ENCODE peak calls at places on chromosomes 3 and 15, in ten cellular contexts. One of them, this sample, is unnamed.
A peak's percentile ranks its signal among the peaks of the same experiment; 100 is the strongest.

GRCh38 chr15:98903377-98904018 is 104.1 kb downstream of the PGPEP1L start:
- DNase-seq in bronchial epithelial cell: peak; percentile 99
- DNase-seq in CD8-positive, alpha-beta T cell: no peak
- DNase-seq in left ventricle myocardium inferior: no peak
- DNase-seq in stomach: no peak
- DNase-seq in colonic mucosa: no peak
- DNase-seq in OCI-LY7: no peak
- DNase-seq in breast epithelium: no peak
- DNase-seq in WERI-Rb-1: no peak
- DNase-seq in heart left ventricle: no peak
- DNase-seq in this sample: no peak

GRCh38 chr3:146513386-146514051 is 30.9 kb downstream of the PLSCR1 start:
- DNase-seq in bronchial epithelial cell: peak; percentile 71
- DNase-seq in CD8-positive, alpha-beta T cell: no peak
- DNase-seq in left ventricle myocardium inferior: no peak
- DNase-seq in stomach: no peak
- DNase-seq in colonic mucosa: no peak
- DNase-seq in OCI-LY7: no peak
- DNase-seq in breast epithelium: no peak
- DNase-seq in WERI-Rb-1: no peak
- DNase-seq in heart left ventricle: no peak
- DNase-seq in this sample: no peak

GRCh38 chr3:9361691-9362388 is 1.0 kb upstream of the THUMPD3 start:
- DNase-seq in bronchial epithelial cell: no peak
- DNase-seq in CD8-positive, alpha-beta T cell: no peak
- DNase-seq in left ventricle myocardium inferior: no peak
- DNase-seq in stomach: no peak
- DNase-seq in colonic mucosa: no peak
- DNase-seq in OCI-LY7: no peak
- DNase-seq in breast epithelium: no peak
- DNase-seq in WERI-Rb-1: no peak
- DNase-seq in heart left ventricle: no peak
- DNase-seq in this sample: no peak

GRCh38 chr3:152183473-152183872 is 85.3 kb upstream of the MBNL1 start:
- DNase-seq in bronchial epithelial cell: no peak
- DNase-seq in CD8-positive, alpha-beta T cell: peak; percentile 58
- DNase-seq in left ventricle myocardium inferior: peak; percentile 39
- DNase-seq in stomach: peak; percentile 27
- DNase-seq in colonic mucosa: no peak
- DNase-seq in OCI-LY7: peak; percentile 79
- DNase-seq in breast epithelium: no peak
- DNase-seq in WERI-Rb-1: peak; percentile 36
- DNase-seq in heart left ventricle: no peak
- DNase-seq in this sample: no peak

GRCh38 chr3:58299839-58300516 is 6.1 kb upstream of the RPP14 start:
- DNase-seq in bronchial epithelial cell: peak; percentile 50
- DNase-seq in CD8-positive, alpha-beta T cell: no peak
- DNase-seq in left ventricle myocardium inferior: no peak
- DNase-seq in stomach: no peak
- DNase-seq in colonic mucosa: no peak
- DNase-seq in OCI-LY7: peak; percentile 45
- DNase-seq in breast epithelium: no peak
- DNase-seq in WERI-Rb-1: no peak
- DNase-seq in heart left ventricle: no peak
- DNase-seq in this sample: no peak

GRCh38 chr3:37812497-37812896 is 49.2 kb upstream of the CTDSPL start:
- DNase-seq in bronchial epithelial cell: no peak
- DNase-seq in CD8-positive, alpha-beta T cell: no peak
- DNase-seq in left ventricle myocardium inferior: peak; percentile 25
- DNase-seq in stomach: no peak
- DNase-seq in colonic mucosa: peak; percentile 29
- DNase-seq in OCI-LY7: no peak
- DNase-seq in breast epithelium: no peak
- DNase-seq in WERI-Rb-1: no peak
- DNase-seq in heart left ventricle: no peak
- DNase-seq in this sample: no peak

GRCh38 chr3:171183042-171183441 is 156.5 kb upstream of the SLC2A2 start:
- DNase-seq in bronchial epithelial cell: no peak
- DNase-seq in CD8-positive, alpha-beta T cell: no peak
- DNase-seq in left ventricle myocardium inferior: no peak
- DNase-seq in stomach: no peak
- DNase-seq in colonic mucosa: peak; percentile 33
- DNase-seq in OCI-LY7: no peak
- DNase-seq in breast epithelium: no peak
- DNase-seq in WERI-Rb-1: peak; percentile 51
- DNase-seq in heart left ventricle: no peak
- DNase-seq in this sample: no peak

GRCh38 chr15:57118013-57118799 is 199.8 kb downstream of the TCF12 start:
- DNase-seq in bronchial epithelial cell: peak; percentile 29
- DNase-seq in CD8-positive, alpha-beta T cell: no peak
- DNase-seq in left ventricle myocardium inferior: no peak
- DNase-seq in stomach: no peak
- DNase-seq in colonic mucosa: no peak
- DNase-seq in OCI-LY7: no peak
- DNase-seq in breast epithelium: no peak
- DNase-seq in WERI-Rb-1: no peak
- DNase-seq in heart left ventricle: no peak
- DNase-seq in this sample: no peak

GRCh38 chr3:101976473-101976872 is 127.2 kb downstream of the NFKBIZ start:
- DNase-seq in bronchial epithelial cell: no peak
- DNase-seq in CD8-positive, alpha-beta T cell: no peak
- DNase-seq in left ventricle myocardium inferior: no peak
- DNase-seq in stomach: no peak
- DNase-seq in colonic mucosa: no peak
- DNase-seq in OCI-LY7: no peak
- DNase-seq in breast epithelium: no peak
- DNase-seq in WERI-Rb-1: no peak
- DNase-seq in heart left ventricle: no peak
- DNase-seq in this sample: no peak

GRCh38 chr3:161171639-161172552 is 49.2 kb upstream of the NMD3 start:
- DNase-seq in bronchial epithelial cell: peak; percentile 20
- DNase-seq in CD8-positive, alpha-beta T cell: no peak
- DNase-seq in left ventricle myocardium inferior: no peak
- DNase-seq in stomach: no peak
- DNase-seq in colonic mucosa: no peak
- DNase-seq in OCI-LY7: no peak
- DNase-seq in breast epithelium: no peak
- DNase-seq in WERI-Rb-1: no peak
- DNase-seq in heart left ventricle: no peak
- DNase-seq in this sample: no peak

DNA sequence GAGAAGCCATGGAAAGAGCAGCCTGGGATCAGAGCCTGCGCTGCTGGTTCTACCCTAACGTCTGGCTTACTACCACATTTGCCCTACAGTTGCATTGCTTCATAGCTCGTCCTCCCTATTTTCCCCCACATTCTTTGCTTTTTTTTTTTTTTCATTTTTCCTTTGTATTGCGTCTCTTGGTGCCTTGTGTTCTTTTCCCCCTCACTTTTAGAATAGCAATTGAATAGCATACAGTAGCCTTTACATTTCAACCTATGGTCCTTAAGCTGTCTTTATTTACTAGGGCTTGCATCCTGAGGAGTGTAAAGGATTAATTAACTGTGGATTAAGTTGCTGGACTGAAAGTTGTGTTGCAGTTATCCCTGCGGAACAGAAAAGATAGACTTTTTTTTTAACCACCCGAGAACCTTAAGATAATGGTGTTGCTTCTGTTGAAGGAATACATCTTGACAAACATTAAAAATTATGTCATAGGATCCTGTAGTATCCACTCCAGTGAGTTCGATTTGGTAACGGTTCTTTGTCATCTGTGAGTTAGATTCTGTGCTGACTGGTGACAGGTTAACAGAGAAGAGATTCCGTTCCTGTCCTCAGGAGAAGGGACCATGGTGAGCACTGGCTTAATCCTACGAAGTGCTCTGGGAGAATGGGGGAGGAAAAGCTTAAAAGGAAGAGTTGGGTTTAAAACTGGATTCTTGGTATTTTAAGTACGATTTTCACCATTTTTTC is 417.4 kb upstream of the NAALADL2 start:
- DNase-seq in bronchial epithelial cell: peak; percentile 20
- DNase-seq in CD8-positive, alpha-beta T cell: no peak
- DNase-seq in left ventricle myocardium inferior: no peak
- DNase-seq in stomach: no peak
- DNase-seq in colonic mucosa: no peak
- DNase-seq in OCI-LY7: no peak
- DNase-seq in breast epithelium: no peak
- DNase-seq in WERI-Rb-1: peak; percentile 42
- DNase-seq in heart left ventricle: no peak
- DNase-seq in this sample: no peak
- H3K4me3 ChIP-seq in bronchial epithelial cell: peak overlapping the region; percentile 60
- H3K4me3 ChIP-seq in CD8-positive, alpha-beta T cell: peak overlapping the region; percentile 77
- H3K4me3 ChIP-seq in left ventricle myocardium inferior: peak overlapping the region; percentile 86
- H3K4me3 ChIP-seq in stomach: peak overlapping the region; percentile 70
- H3K4me3 ChIP-seq in colonic mucosa: peak overlapping the region; percentile 67
- H3K4me3 ChIP-seq in OCI-LY7: peak overlapping the region; percentile 77
- H3K4me3 ChIP-seq in breast epithelium: peak overlapping the region; percentile 82
- H3K4me3 ChIP-seq in WERI-Rb-1: peak overlapping the region; percentile 76
- H3K4me3 ChIP-seq in heart left ventricle: peak overlapping the region; percentile 79
- H3K4me3 ChIP-seq in this sample: peak overlapping the region; percentile 62

GRCh38 chr3:179418610-179419009 is 32.7 kb downstream of the GNB4 start:
- DNase-seq in bronchial epithelial cell: no peak
- DNase-seq in CD8-positive, alpha-beta T cell: no peak
- DNase-seq in left ventricle myocardium inferior: no peak
- DNase-seq in stomach: no peak
- DNase-seq in colonic mucosa: no peak
- DNase-seq in OCI-LY7: no peak
- DNase-seq in breast epithelium: no peak
- DNase-seq in WERI-Rb-1: no peak
- DNase-seq in heart left ventricle: no peak
- DNase-seq in this sample: no peak

GRCh38 chr3:179416681-179417080 is 34.6 kb downstream of the GNB4 start:
- DNase-seq in bronchial epithelial cell: no peak
- DNase-seq in CD8-positive, alpha-beta T cell: no peak
- DNase-seq in left ventricle myocardium inferior: no peak
- DNase-seq in stomach: no peak
- DNase-seq in colonic mucosa: no peak
- DNase-seq in OCI-LY7: no peak
- DNase-seq in breast epithelium: no peak
- DNase-seq in WERI-Rb-1: no peak
- DNase-seq in heart left ventricle: no peak
- DNase-seq in this sample: no peak

GRCh38 chr3:179425075-179425474 is 26.2 kb downstream of the GNB4 start:
- DNase-seq in bronchial epithelial cell: no peak
- DNase-seq in CD8-positive, alpha-beta T cell: no peak
- DNase-seq in left ventricle myocardium inferior: no peak
- DNase-seq in stomach: no peak
- DNase-seq in colonic mucosa: no peak
- DNase-seq in OCI-LY7: no peak
- DNase-seq in breast epithelium: no peak
- DNase-seq in WERI-Rb-1: no peak
- DNase-seq in heart left ventricle: no peak
- DNase-seq in this sample: no peak

DNA sequence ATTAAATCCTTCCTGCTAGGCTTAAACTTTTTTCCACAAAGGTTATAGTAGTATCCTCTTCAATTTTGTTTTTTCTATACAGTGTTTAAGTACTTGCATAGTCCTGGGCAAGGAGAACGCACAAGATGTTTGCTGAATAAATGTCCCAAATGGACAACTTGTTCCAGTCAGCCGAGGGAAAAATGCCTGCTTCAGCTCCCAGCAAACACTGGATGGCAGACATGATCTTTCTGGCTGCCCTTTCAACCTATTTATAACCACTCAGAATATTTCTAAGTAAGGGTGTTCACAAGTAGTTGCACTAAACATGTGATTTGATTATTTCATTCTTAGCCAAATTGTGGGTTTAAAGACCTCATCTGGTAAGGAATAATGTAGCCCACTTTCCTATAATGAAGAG is 29.8 kb downstream of the GNB4 start:
- DNase-seq in bronchial epithelial cell: peak; percentile 26
- DNase-seq in CD8-positive, alpha-beta T cell: no peak
- DNase-seq in left ventricle myocardium inferior: no peak
- DNase-seq in stomach: no peak
- DNase-seq in colonic mucosa: no peak
- DNase-seq in OCI-LY7: peak; percentile 21
- DNase-seq in breast epithelium: no peak
- DNase-seq in WERI-Rb-1: peak; percentile 11
- DNase-seq in heart left ventricle: no peak
- DNase-seq in this sample: no peak
- TF ChIP-seq CTCF in bronchial epithelial cell: peak; percentile 17
- TF ChIP-seq CTCF in CD8-positive, alpha-beta T cell: no peak
- TF ChIP-seq CTCF in left ventricle myocardium inferior: peak; percentile 81
- TF ChIP-seq CTCF in stomach: no peak
- TF ChIP-seq CTCF in colonic mucosa: no peak
- TF ChIP-seq CTCF in OCI-LY7: peak; percentile 61
- TF ChIP-seq CTCF in breast epithelium: peak; percentile 42
- TF ChIP-seq CTCF in WERI-Rb-1: peak; percentile 41
- TF ChIP-seq CTCF in heart left ventricle: peak; percentile 65
- TF ChIP-seq CTCF in this sample: peak; percentile 26

GRCh38 chr15:76282451-76282850 is 28.8 kb downstream of the ETFA start:
- DNase-seq in bronchial epithelial cell: no peak
- DNase-seq in CD8-positive, alpha-beta T cell: no peak
- DNase-seq in left ventricle myocardium inferior: no peak
- DNase-seq in stomach: no peak
- DNase-seq in colonic mucosa: no peak
- DNase-seq in OCI-LY7: no peak
- DNase-seq in breast epithelium: no peak
- DNase-seq in WERI-Rb-1: no peak
- DNase-seq in heart left ventricle: no peak
- DNase-seq in this sample: no peak
- H3K36me3 ChIP-seq in bronchial epithelial cell: peaks cover 4% of the 10 kb centered on the region
- H3K36me3 ChIP-seq in CD8-positive, alpha-beta T cell: peaks cover 8% of the 10 kb centered on the region
- H3K36me3 ChIP-seq in left ventricle myocardium inferior: peaks cover 93% of the 10 kb centered on the region
- H3K36me3 ChIP-seq in stomach: peaks cover 22% of the 10 kb centered on the region
- H3K36me3 ChIP-seq in colonic mucosa: no peaks in the 10 kb centered on the region
- H3K36me3 ChIP-seq in OCI-LY7: peaks cover 87% of the 10 kb centered on the region
- H3K36me3 ChIP-seq in breast epithelium: no peaks in the 10 kb centered on the region
- H3K36me3 ChIP-seq in WERI-Rb-1: peaks cover 86% of the 10 kb centered on the region
- H3K36me3 ChIP-seq in heart left ventricle: peaks cover 95% of the 10 kb centered on the region
- H3K36me3 ChIP-seq in this sample: peaks cover 15% of the 10 kb centered on the region

GRCh38 chr15:74422723-74423442 is 10.9 kb downstream of the SEMA7A start:
- DNase-seq in bronchial epithelial cell: peak; percentile 71
- DNase-seq in CD8-positive, alpha-beta T cell: no peak
- DNase-seq in left ventricle myocardium inferior: no peak
- DNase-seq in stomach: no peak
- DNase-seq in colonic mucosa: no peak
- DNase-seq in OCI-LY7: no peak
- DNase-seq in breast epithelium: no peak
- DNase-seq in WERI-Rb-1: no peak
- DNase-seq in heart left ventricle: no peak
- DNase-seq in this sample: no peak

GRCh38 chr15:74420193-74420905 is 13.4 kb downstream of the SEMA7A start:
- DNase-seq in bronchial epithelial cell: no peak
- DNase-seq in CD8-positive, alpha-beta T cell: no peak
- DNase-seq in left ventricle myocardium inferior: peak; percentile 38
- DNase-seq in stomach: no peak
- DNase-seq in colonic mucosa: no peak
- DNase-seq in OCI-LY7: no peak
- DNase-seq in breast epithelium: no peak
- DNase-seq in WERI-Rb-1: no peak
- DNase-seq in heart left ventricle: no peak
- DNase-seq in this sample: no peak

GRCh38 chr15:74423443-74424257 is 10.1 kb downstream of the SEMA7A start:
- DNase-seq in bronchial epithelial cell: peak; percentile 95
- DNase-seq in CD8-positive, alpha-beta T cell: no peak
- DNase-seq in left ventricle myocardium inferior: no peak
- DNase-seq in stomach: no peak
- DNase-seq in colonic mucosa: no peak
- DNase-seq in OCI-LY7: no peak
- DNase-seq in breast epithelium: no peak
- DNase-seq in WERI-Rb-1: no peak
- DNase-seq in heart left ventricle: no peak
- DNase-seq in this sample: no peak

GRCh38 chr15:74422370-74422722 is 11.4 kb downstream of the SEMA7A start:
- DNase-seq in bronchial epithelial cell: no peak
- DNase-seq in CD8-positive, alpha-beta T cell: no peak
- DNase-seq in left ventricle myocardium inferior: no peak
- DNase-seq in stomach: no peak
- DNase-seq in colonic mucosa: no peak
- DNase-seq in OCI-LY7: no peak
- DNase-seq in breast epithelium: no peak
- DNase-seq in WERI-Rb-1: peak; percentile 84
- DNase-seq in heart left ventricle: no peak
- DNase-seq in this sample: no peak

GRCh38 chr15:74421302-74422245 is 12.2 kb downstream of the SEMA7A start:
- DNase-seq in bronchial epithelial cell: no peak
- DNase-seq in CD8-positive, alpha-beta T cell: no peak
- DNase-seq in left ventricle myocardium inferior: no peak
- DNase-seq in stomach: no peak
- DNase-seq in colonic mucosa: no peak
- DNase-seq in OCI-LY7: no peak
- DNase-seq in breast epithelium: no peak
- DNase-seq in WERI-Rb-1: no peak
- DNase-seq in heart left ventricle: no peak
- DNase-seq in this sample: no peak
- H3K4me3 ChIP-seq in bronchial epithelial cell: no peak overlapping the region
- H3K4me3 ChIP-seq in CD8-positive, alpha-beta T cell: no peak overlapping the region
- H3K4me3 ChIP-seq in left ventricle myocardium inferior: no peak overlapping the region
- H3K4me3 ChIP-seq in stomach: no peak overlapping the region
- H3K4me3 ChIP-seq in colonic mucosa: no peak overlapping the region
- H3K4me3 ChIP-seq in OCI-LY7: no peak overlapping the region
- H3K4me3 ChIP-seq in breast epithelium: no peak overlapping the region
- H3K4me3 ChIP-seq in WERI-Rb-1: no peak overlapping the region
- H3K4me3 ChIP-seq in heart left ventricle: no peak overlapping the region
- H3K4me3 ChIP-seq in this sample: peak overlapping the region; percentile 43

This sample was measured in GM06990.